ENCODE peak calls at places on chromosomes 5 and 9, in eight cellular contexts. D, U, S, Z, F, N, R and A are unnamed samples.
A peak's percentile ranks its signal among the peaks of the same experiment; 100 is the strongest.

GRCh38 chr5:95988877-95989276 is 27.2 kb upstream of the ELL2 start:
- DNase-seq in D (no peak), U (no peak), S (no peak), F (no peak), Z (no peak), N (no peak), R (no peak), A (no peak)

GRCh38 chr9:85603920-85604319 is 137.8 kb downstream of the AGTPBP1 start:
- DNase-seq in F (no peak), Z (no peak), S (no peak), N (no peak), U (no peak), R (no peak), D (no peak), A (no peak)

GRCh38 chr9:135068776-135069415 is 18.6 kb upstream of the OLFM1 start:
- DNase-seq in U (no peak), F (no peak), D (no peak), S (no peak), Z (no peak), N (no peak), R (no peak), A (no peak)

GRCh38 chr9:135907446-135908333 is at the start of gene CAMSAP1:
- DNase-seq in S (peak; percentile 91), Z (peak; percentile 95), N (peak; percentile 94), D (peak; percentile 90), F (peak; percentile 93), R (peak; percentile 91), U (peak; percentile 90), A (peak; percentile 99)

GRCh38 chr9:70988551-70988950 is 132.9 kb downstream of the TRPM3 start:
- DNase-seq in N (no peak), U (no peak), S (no peak), Z (peak; percentile 9), D (no peak), R (no peak), F (no peak), A (no peak)

GRCh38 chr5:133736512-133736911 is 124.2 kb upstream of the FSTL4 start:
- DNase-seq in S (no peak), F (no peak), D (no peak), N (no peak), R (no peak), U (no peak), Z (no peak), A (no peak)

GRCh38 chr5:163503106-163504090 is 2.0 kb upstream of the MAT2B start:
- DNase-seq in D (peak; percentile 19), U (peak; percentile 82), R (no peak), S (peak; percentile 7), N (peak; percentile 84), F (no peak), Z (peak; percentile 78), A (peak; percentile 64)

GRCh38 chr5:83022334-83022733 is 54.9 kb downstream of the TMEM167A start:
- DNase-seq in N (no peak), S (no peak), D (no peak), R (no peak), U (no peak), Z (no peak), F (no peak), A (no peak)

GRCh38 chr5:143426437-143426991 is 23.0 kb upstream of the NR3C1 start:
- DNase-seq in U (no peak), S (no peak), F (no peak), Z (peak; percentile 21), D (no peak), N (no peak), R (no peak), A (no peak)

GRCh38 chr5:145429170-145429569 is 406.0 kb downstream of the PRELID2 start:
- DNase-seq in N (no peak), U (no peak), Z (peak; percentile 14), D (no peak), F (no peak), R (no peak), S (no peak), A (no peak)

GRCh38 chr5:151743535-151743934 is 14.9 kb downstream of the ATOX1 start:
- DNase-seq in U (peak; percentile 38), F (no peak), Z (no peak), D (no peak), R (no peak), N (no peak), S (no peak), A (no peak)

GRCh38 chr5:126680215-126680817 is 79.6 kb downstream of the PHAX start:
- DNase-seq in R (no peak), U (peak; percentile 19), D (no peak), F (no peak), N (peak; percentile 19), S (no peak), Z (peak; percentile 48), A (peak; percentile 68)

GRCh38 chr5:62534461-62535236 is 44.0 kb upstream of the LRRC70 start:
- DNase-seq in F (no peak), D (no peak), N (no peak), S (no peak), U (no peak), R (no peak), Z (no peak), A (no peak)

GRCh38 chr9:100492952-100493351 is 20.0 kb downstream of the TMEFF1 start:
- DNase-seq in F (no peak), S (no peak), D (no peak), U (peak; percentile 22), N (peak; percentile 47), Z (peak; percentile 26), R (no peak), A (no peak)

GRCh38 chr5:128084228-128085167 is 932 bp downstream of the SLC12A2 start:
- DNase-seq in F (peak; percentile 24), R (peak; percentile 12), Z (peak; percentile 49), N (peak; percentile 34), D (peak; percentile 38), U (peak; percentile 37), S (peak; percentile 45), A (peak; percentile 55)

GRCh38 chr5:96655506-96655905 is 6.7 kb upstream of the CAST start:
- DNase-seq in S (no peak), R (no peak), Z (no peak), D (no peak), F (no peak), N (peak; percentile 43), U (peak; percentile 42), A (no peak)

GRCh38 chr5:61200582-61201155 is 38.4 kb upstream of the SMIM15 start:
- DNase-seq in U (peak; percentile 26), S (no peak), N (peak; percentile 16), R (no peak), D (no peak), F (no peak), Z (no peak), A (no peak)

GRCh38 chr5:15243301-15244020 is 256.5 kb upstream of the FBXL7 start:
- DNase-seq in U (no peak), N (no peak), F (no peak), Z (no peak), R (no peak), D (no peak), S (no peak), A (no peak)

GRCh38 chr5:44885903-44886302 is 77.2 kb downstream of the MRPS30 start:
- DNase-seq in N (no peak), U (no peak), S (no peak), F (no peak), R (peak; percentile 19), Z (peak; percentile 18), D (no peak), A (no peak)

GRCh38 chr9:4771788-4772187 is 21.0 kb upstream of the RCL1 start:
- DNase-seq in U (no peak), Z (no peak), S (no peak), N (no peak), D (no peak), F (no peak), R (no peak), A (no peak)

GRCh38 chr5:136205061-136205702 is 12.2 kb upstream of the SMIM32 start:
- DNase-seq in S (no peak), Z (no peak), R (no peak), N (no peak), D (no peak), U (no peak), F (no peak), A (no peak)

GRCh38 chr5:81850494-81850893 is 99.6 kb upstream of the SSBP2 start:
- DNase-seq in F (no peak), N (no peak), U (peak; percentile 43), S (no peak), Z (no peak), R (no peak), D (no peak), A (no peak)

GRCh38 chr5:56414056-56414455 is 180.9 kb upstream of the ANKRD55 start:
- DNase-seq in R (no peak), F (no peak), S (no peak), U (no peak), D (no peak), Z (no peak), N (no peak), A (no peak)

GRCh38 chr5:3258050-3258449 is 337.6 kb upstream of the IRX1 start:
- DNase-seq in S (no peak), U (no peak), F (no peak), R (no peak), N (no peak), Z (no peak), D (no peak), A (no peak)

GRCh38 chr5:150333400-150333799 is 24.1 kb upstream of the TCOF1 start:
- DNase-seq in R (no peak), F (no peak), N (no peak), D (no peak), S (no peak), Z (no peak), U (no peak), A (no peak)

GRCh38 chr5:10250804-10251276 is 760 bp downstream of the CCT5 start:
- DNase-seq in R (peak; percentile 15), F (no peak), U (peak; percentile 41), N (peak; percentile 34), D (peak; percentile 14), S (no peak), Z (peak; percentile 55), A (no peak)

GRCh38 chr9:129270205-129270604 is 92.1 kb upstream of the IER5L start:
- DNase-seq in F (peak; percentile 6), D (peak; percentile 53), R (peak; percentile 64), U (no peak), Z (no peak), S (no peak), N (no peak), A (no peak)

GRCh38 chr9:96612105-96612965 is 7.3 kb downstream of the CDC14B start:
- DNase-seq in S (no peak), N (peak; percentile 86), D (no peak), F (no peak), Z (peak; percentile 94), U (peak; percentile 96), R (no peak), A (no peak)